ENCODE peak calls at places on chromosomes 5 and 9, in nine cellular contexts. R, P, O, U, K, G, N, Z and H are unnamed samples.

GRCh38 chr5:21723500-21723899 is 1129.6 kb downstream of the CDH12 start:
- DNase-seq in R (no peak), P (no peak), O (no peak), U (no peak), K (no peak), G (no peak), N (no peak), Z (no peak), H (no peak)

GRCh38 chr5:128632264-128632663 is 94.2 kb upstream of the FBN2 start:
- DNase-seq in R (no peak), P (no peak), O (no peak), U (peak; percentile 11), K (no peak), G (no peak), N (no peak), Z (no peak), H (no peak)

GRCh38 chr9:107224252-107224651 is 58.8 kb upstream of the RAD23B start:
- DNase-seq in R (no peak), P (no peak), O (no peak), U (no peak), K (no peak), G (no peak), N (no peak), Z (no peak), H (no peak)

GRCh38 chr5:179606910-179607448 is 16.5 kb downstream of the HNRNPH1 start:
- DNase-seq in R (no peak), P (no peak), O (no peak), U (no peak), K (no peak), G (no peak), N (no peak), Z (no peak), H (no peak)

GRCh38 chr9:98057095-98057799 is 715 bp downstream of the NANS start:
- DNase-seq in R (no peak), P (peak; percentile 37), O (no peak), U (no peak), K (no peak), G (no peak), N (no peak), Z (no peak), H (no peak)

GRCh38 chr9:111429175-111429574 is 55.0 kb downstream of the ECPAS start:
- DNase-seq in R (no peak), P (no peak), O (no peak), U (no peak), K (no peak), G (no peak), N (no peak), Z (no peak), H (no peak)

GRCh38 chr9:110995511-110996340 is 42.5 kb downstream of the LPAR1 start:
- DNase-seq in R (no peak), P (no peak), O (no peak), U (no peak), K (no peak), G (no peak), N (no peak), Z (no peak), H (no peak)

GRCh38 chr5:96537386-96537785 is 104.3 kb upstream of the PCSK1 start:
- DNase-seq in R (no peak), P (no peak), O (no peak), U (no peak), K (peak; percentile 31), G (no peak), N (no peak), Z (no peak), H (no peak)

GRCh38 chr9:86141843-86142242 is 42.5 kb upstream of the GOLM1 start:
- DNase-seq in R (no peak), P (no peak), O (no peak), U (no peak), K (no peak), G (no peak), N (no peak), Z (no peak), H (no peak)

GRCh38 chr9:8868632-8869031 is 1069.1 kb upstream of the DMAC1 start:
- DNase-seq in R (no peak), P (no peak), O (no peak), U (no peak), K (peak; percentile 84), G (no peak), N (no peak), Z (no peak), H (no peak)

GRCh38 chr5:68260455-68260854 is 44.9 kb downstream of the PIK3R1 start:
- DNase-seq in R (no peak), P (no peak), O (no peak), U (no peak), K (no peak), G (no peak), N (no peak), Z (no peak), H (no peak)

GRCh38 chr9:96169488-96169887 is 132.5 kb downstream of the HSD17B3 start:
- DNase-seq in R (no peak), P (no peak), O (no peak), U (peak; percentile 67), K (peak; percentile 59), G (no peak), N (peak; percentile 64), Z (no peak), H (no peak)

GRCh38 chr5:54212331-54212730 is 98.0 kb downstream of the ARL15 start:
- DNase-seq in R (no peak), P (no peak), O (no peak), U (no peak), K (no peak), G (no peak), N (no peak), Z (no peak), H (no peak)

GRCh38 chr5:77282337-77283027 is 72.0 kb downstream of the PDE8B start:
- DNase-seq in R (no peak), P (no peak), O (no peak), U (no peak), K (peak; percentile 23), G (no peak), N (no peak), Z (peak; percentile 86), H (no peak)